ENCODE peak calls at places on chromosome 1, in four cellular contexts. U, Q, T and G are unnamed samples.

GRCh38 chr1:66253330-66253921 is 280.5 kb upstream of the SGIP1 start:
- DNase-seq in T (peak; percentile 89), Q (peak; percentile 26), U (peak; percentile 75), G (peak; percentile 76)

GRCh38 chr1:4402032-4402431 is 252.4 kb upstream of the AJAP1 start:
- DNase-seq in T (no peak), U (no peak), Q (no peak), G (no peak)

GRCh38 chr1:89822999-89823628 is 2.3 kb downstream of the LRRC8D start:
- DNase-seq in Q (no peak), U (peak; percentile 29), T (no peak), G (peak; percentile 84)

GRCh38 chr1:94643776-94644175 is 102.2 kb upstream of the F3 start:
- DNase-seq in T (no peak), Q (no peak), U (no peak), G (no peak)

GRCh38 chr1:2044510-2045319 is 5.5 kb upstream of the PRKCZ start:
- DNase-seq in T (peak; percentile 45), Q (peak; percentile 33), U (peak; percentile 39), G (peak; percentile 75)

GRCh38 chr1:110593905-110594304 is 12.3 kb downstream of the KCNA2 start:
- DNase-seq in T (no peak), U (no peak), Q (no peak), G (no peak)

GRCh38 chr1:6180215-6180577 is at the start of gene CHD5:
- DNase-seq in T (no peak), U (no peak), Q (no peak), G (no peak)

GRCh38 chr1:227787513-227788278 is 27.8 kb upstream of the PRSS38 start:
- DNase-seq in U (peak; percentile 96), Q (peak; percentile 74), T (peak; percentile 92), G (peak; percentile 88)

GRCh38 chr1:235939488-235939775 is 72.7 kb upstream of the LYST start:
- DNase-seq in U (no peak), Q (no peak), T (no peak), G (no peak)

GRCh38 chr1:7783178-7783711 is 846 bp upstream of the PER3 start:
- DNase-seq in Q (peak; percentile 49), U (peak; percentile 68), T (peak; percentile 31), G (peak; percentile 69)

GRCh38 chr1:6962390-6962955 is 177.2 kb downstream of the CAMTA1 start:
- DNase-seq in T (no peak), U (peak; percentile 98), Q (no peak), G (no peak)

GRCh38 chr1:171257207-171258052 is 9.1 kb downstream of the FMO1 start:
- DNase-seq in U (peak; percentile 12), T (no peak), Q (no peak), G (no peak)

GRCh38 chr1:84956655-84957054 is 40.3 kb downstream of the MCOLN2 start:
- DNase-seq in T (no peak), Q (no peak), U (no peak), G (no peak)

GRCh38 chr1:21607549-21608529 is 61.3 kb downstream of the RAP1GAP start:
- DNase-seq in T (peak; percentile 75), U (peak; percentile 92), Q (peak; percentile 50), G (peak; percentile 65)

GRCh38 chr1:21865609-21865942 is 53.5 kb downstream of the LDLRAD2 start:
- DNase-seq in Q (no peak), U (no peak), T (no peak), G (no peak)

GRCh38 chr1:206729050-206729449 is 41.5 kb upstream of the IL19 start:
- DNase-seq in U (no peak), T (no peak), Q (no peak), G (no peak)

DNA sequence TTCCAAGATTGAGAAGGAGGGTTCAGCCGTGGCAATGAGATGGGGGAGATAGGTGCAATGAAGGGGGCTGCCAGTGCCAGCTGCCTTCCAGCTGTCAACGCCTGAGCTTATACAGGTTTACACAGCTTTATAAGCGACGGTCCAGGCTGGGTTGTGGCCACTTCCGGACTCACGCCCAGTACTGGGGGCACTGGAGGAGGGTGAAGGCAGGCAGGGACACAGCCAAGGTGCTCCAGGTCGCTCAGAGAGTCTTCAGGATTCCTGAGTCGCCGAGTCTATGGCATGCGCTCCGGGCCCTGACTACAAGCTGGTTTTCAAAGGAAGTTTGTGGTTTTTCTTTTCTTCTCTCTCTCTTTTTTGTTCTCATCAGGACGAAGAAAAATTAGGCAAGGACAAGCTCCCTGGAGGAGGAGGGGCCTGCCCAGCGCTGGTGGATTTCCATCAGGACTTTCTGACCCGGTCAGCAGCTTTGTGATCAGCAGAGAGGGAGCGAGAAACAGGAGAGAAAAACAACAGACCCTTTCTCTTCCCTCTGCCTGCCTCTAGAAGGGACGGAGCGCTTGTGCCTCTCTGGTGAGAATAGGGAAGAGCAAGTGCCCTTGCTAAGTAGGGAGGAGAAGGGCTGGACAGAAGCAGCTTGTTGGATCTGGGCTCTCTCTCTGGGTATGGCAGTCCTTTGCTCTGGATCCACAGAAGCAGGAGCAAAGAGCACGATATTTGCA is at the start of gene MINDY1:
- DNase-seq in T (peak; percentile 88), U (peak; percentile 85), Q (peak; percentile 95), G (peak; percentile 84)
- TF ChIP-seq MYC in T (no peak), U (no peak), Q (peak; percentile 43), G (no peak)

GRCh38 chr1:155226910-155227260 is 18.4 kb downstream of the MTX1 start:
- DNase-seq in T (no peak), U (peak; percentile 73), Q (peak; percentile 38), G (peak; percentile 70)
- TF ChIP-seq MAX in T (no peak), U (peak; percentile 90), Q (peak; percentile 91), G (peak; percentile 12)

DNA sequence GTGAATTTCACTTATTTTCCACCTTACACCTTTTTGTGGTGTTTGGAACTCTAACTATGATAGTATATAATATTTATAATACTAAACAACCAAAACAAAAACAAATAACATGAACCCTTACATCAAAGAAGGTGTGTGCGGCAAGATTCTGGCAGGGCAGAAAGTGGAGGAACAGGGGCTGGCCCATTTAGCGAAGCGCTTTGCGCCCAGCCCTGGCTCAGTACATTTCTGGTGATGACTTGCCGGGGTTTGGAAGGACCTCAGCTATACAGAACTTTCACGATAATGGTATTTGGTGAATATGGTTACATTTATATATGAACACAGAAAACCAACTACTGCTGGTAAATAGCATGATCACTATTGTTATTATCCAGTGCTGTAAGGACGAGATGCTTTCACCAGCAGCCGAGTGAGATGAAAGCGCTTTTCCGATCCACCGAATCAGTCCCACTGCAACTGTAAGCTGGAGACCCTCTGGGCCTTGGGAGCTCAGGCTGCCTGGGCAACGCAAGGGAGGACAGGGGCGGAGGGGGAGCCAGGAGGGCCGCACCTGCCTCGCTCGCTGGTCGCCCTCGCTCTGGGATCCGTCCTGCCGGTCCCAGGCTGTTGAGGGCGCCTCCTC is 63.9 kb downstream of the CD247 start:
- DNase-seq in U (peak; percentile 37), T (peak; percentile 9), Q (no peak), G (no peak)
- TF ChIP-seq MYC in U (no peak), T (no peak), Q (peak; percentile 2), G (no peak)

GRCh38 chr1:86429830-86430229 is 5.9 kb downstream of the CLCA2 start:
- DNase-seq in T (peak; percentile 81), U (peak; percentile 46), Q (no peak), G (peak; percentile 88)

GRCh38 chr1:86423873-86424272 is at the start of gene CLCA2:
- DNase-seq in U (no peak), T (no peak), Q (no peak), G (no peak)

GRCh38 chr1:86430376-86430775 is 6.4 kb downstream of the CLCA2 start:
- DNase-seq in Q (no peak), U (no peak), T (no peak), G (peak; percentile 25)

GRCh38 chr1:86434031-86434430 is 10.1 kb downstream of the CLCA2 start:
- DNase-seq in U (no peak), Q (no peak), T (no peak), G (no peak)

DNA sequence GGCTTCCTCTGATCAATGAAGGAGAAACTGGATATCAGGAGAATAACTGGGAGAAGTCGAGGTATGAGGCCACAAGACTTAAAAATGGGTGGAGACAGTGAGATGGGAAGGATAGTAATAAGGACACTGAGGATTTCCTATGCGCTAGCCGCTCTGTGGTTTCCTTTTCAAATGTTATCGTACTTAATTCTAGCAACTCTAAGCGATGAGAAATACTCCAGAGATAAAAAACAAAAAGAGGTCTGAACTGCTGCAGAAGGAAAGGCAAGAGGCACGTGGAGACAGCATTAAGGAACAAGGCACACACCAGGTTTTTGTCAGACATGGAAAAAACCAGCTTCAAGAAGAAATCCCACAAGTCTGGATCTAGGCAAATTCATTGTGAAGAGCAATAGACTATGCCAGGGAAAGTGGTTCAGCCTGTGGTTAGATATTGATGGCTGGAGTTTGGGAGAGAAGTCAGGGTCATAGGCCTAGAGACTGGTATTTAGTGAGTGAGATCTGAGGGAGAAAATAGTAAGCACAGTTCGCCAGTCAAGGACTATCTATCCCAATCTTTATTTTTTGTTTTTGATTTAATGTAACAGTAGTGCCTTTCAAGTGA is 5.3 kb downstream of the CLCA2 start:
- DNase-seq in Q (no peak), U (no peak), T (no peak), G (no peak)
- TF ChIP-seq MAX in Q (no peak), U (no peak), T (no peak), G (no peak)

DNA sequence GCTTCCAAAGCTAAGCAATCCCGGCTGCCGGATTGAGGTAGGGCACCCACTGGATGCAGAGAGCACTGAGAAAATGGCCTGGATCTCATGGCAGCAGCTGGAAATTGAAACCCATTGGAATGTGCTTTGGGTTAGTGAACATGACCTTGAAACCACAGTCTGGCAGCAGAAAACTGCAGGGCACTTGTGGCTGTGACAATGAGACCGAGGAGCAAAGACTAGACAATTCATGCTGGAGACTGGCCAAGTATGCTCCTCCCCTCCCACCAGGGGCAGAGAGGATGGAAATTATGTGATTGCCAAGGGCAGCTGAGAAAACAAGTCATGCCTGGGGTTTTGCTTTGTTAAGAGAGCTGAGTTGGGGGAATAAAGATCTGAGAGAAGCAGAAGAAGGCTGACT is 60.7 kb downstream of the ZNF697 start:
- DNase-seq in T (peak; percentile 44), U (no peak), Q (peak; percentile 44), G (no peak)
- TF ChIP-seq MYC in T (no peak), U (no peak), Q (no peak), G (no peak)

GRCh38 chr1:116322752-116323405 is 50.2 kb upstream of the ATP1A1 start:
- DNase-seq in U (no peak), T (no peak), Q (no peak), G (no peak)

GRCh38 chr1:116324411-116324810 is 48.6 kb upstream of the ATP1A1 start:
- DNase-seq in Q (no peak), U (no peak), T (peak; percentile 4), G (no peak)

GRCh38 chr1:116320846-116321245 is 52.2 kb upstream of the ATP1A1 start:
- DNase-seq in U (no peak), Q (no peak), T (no peak), G (no peak)

GRCh38 chr1:116323419-116323987 is 49.5 kb upstream of the ATP1A1 start:
- DNase-seq in T (no peak), Q (no peak), U (no peak), G (no peak)

DNA sequence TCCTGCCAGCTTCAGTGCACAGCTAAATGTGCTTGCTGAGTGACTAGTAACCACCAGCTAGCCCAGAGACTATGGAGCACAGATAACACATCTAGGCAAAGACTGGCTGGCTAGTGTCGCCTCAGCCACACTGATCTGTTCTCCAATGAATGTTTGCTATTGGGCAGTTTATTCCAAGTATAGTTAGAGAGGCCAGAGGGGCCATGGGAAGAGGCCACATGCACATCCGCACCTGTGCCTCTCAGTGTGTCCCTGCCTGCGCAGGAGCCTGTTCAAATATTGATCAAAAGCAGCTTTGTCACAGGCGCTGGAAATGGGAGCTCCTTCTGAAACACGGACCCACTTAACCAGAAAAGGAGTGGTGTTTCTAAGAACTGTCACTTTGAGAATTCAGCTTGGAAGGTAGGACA is 51.3 kb upstream of the ATP1A1 start:
- DNase-seq in T (no peak), U (no peak), Q (peak; percentile 43), G (no peak)
- TF ChIP-seq MAX in T (no peak), U (no peak), Q (peak; percentile 32), G (no peak)